ENCODE peak calls at places on chromosomes 12 and 14, in four cellular contexts. L, D, O and Q are unnamed samples.

GRCh38 chr12:46983959-46984833 is 95.2 kb upstream of the PCED1B start:
- DNase-seq in O (no peak), D (peak), L (peak), Q (no peak)

GRCh38 chr14:58629273-58629672 is 8.5 kb upstream of the DACT1 start:
- DNase-seq in O (no peak), D (no peak), L (no peak), Q (no peak)

GRCh38 chr12:118274066-118274465 is 98.6 kb downstream of the TAOK3 start:
- DNase-seq in O (no peak), D (no peak), L (no peak), Q (no peak)

GRCh38 chr12:57966536-57966935 is 25.2 kb downstream of the ATP23 start:
- DNase-seq in O (no peak), L (no peak), D (no peak), Q (no peak)

GRCh38 chr12:8035440-8036010 is 3.0 kb downstream of the FOXJ2 start:
- DNase-seq in D (peak), L (no peak), O (no peak), Q (no peak)

GRCh38 chr12:88188180-88188579 is 46.1 kb downstream of the TMTC3 start:
- DNase-seq in O (no peak), D (no peak), L (no peak), Q (no peak)

GRCh38 chr12:79121486-79121885 is 256.9 kb downstream of the SYT1 start:
- DNase-seq in L (no peak), O (no peak), D (peak), Q (no peak)

GRCh38 chr12:10501031-10501430 is 4.7 kb upstream of the EIF2S3B start:
- DNase-seq in L (no peak), O (peak), D (no peak), Q (no peak)

GRCh38 chr14:97162621-97163020 is 365.4 kb downstream of the VRK1 start:
- DNase-seq in L (no peak), D (no peak), O (no peak), Q (no peak)

GRCh38 chr12:112419269-112420133 is 754 bp downstream of the PTPN11 start:
- DNase-seq in O (peak), L (peak), D (peak), Q (peak)

GRCh38 chr12:119181944-119182343 is 3.2 kb downstream of the HSPB8 start:
- DNase-seq in O (no peak), D (no peak), L (no peak), Q (no peak)

GRCh38 chr12:32671930-32672785 is 6.9 kb upstream of the DNM1L start:
- DNase-seq in L (peak), O (peak), D (peak), Q (peak)

GRCh38 chr14:75430106-75430505 is 2.3 kb downstream of the JDP2 start:
- DNase-seq in L (no peak), O (no peak), D (no peak), Q (no peak)

GRCh38 chr14:75430526-75430925 is 2.7 kb downstream of the JDP2 start:
- DNase-seq in D (no peak), L (no peak), O (no peak), Q (no peak)

GRCh38 chr14:75431827-75432226 is 4.0 kb downstream of the JDP2 start:
- DNase-seq in L (no peak), D (no peak), O (no peak), Q (no peak)

GRCh38 chr14:75432406-75432805 is 4.6 kb downstream of the JDP2 start:
- DNase-seq in O (no peak), D (no peak), L (no peak), Q (no peak)

GRCh38 chr14:75431011-75431410 is 3.2 kb downstream of the JDP2 start:
- DNase-seq in D (no peak), O (no peak), L (no peak), Q (no peak)
- H3K4me3 ChIP-seq in D (no peak), O (peak), L (no peak), Q (peak)

DNA sequence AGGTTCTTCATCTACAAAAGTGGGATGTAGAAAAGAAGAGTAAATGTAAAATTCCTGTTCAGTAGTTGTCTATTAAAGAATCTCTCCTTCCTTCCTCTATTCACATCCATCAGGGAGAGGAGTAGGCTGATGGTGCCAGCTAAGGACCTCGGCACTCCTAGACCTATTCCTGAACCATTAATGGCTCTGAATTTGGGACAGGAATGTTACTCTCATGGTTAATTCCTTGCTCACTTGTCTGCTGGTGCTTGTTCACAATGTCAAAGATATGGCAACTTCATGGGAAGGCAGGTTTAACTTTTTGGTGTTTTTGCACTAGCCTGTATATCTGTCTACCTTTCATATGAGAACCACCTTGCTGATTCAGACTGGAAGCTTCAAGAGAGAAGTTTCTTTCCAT is 206.6 kb downstream of the DAD1 start:
- DNase-seq in D (no peak), O (no peak), L (no peak), Q (no peak)
- H3K4me3 ChIP-seq in D (no peak), O (no peak), L (no peak), Q (no peak)

GRCh38 chr14:88535149-88535548 is 19.7 kb downstream of the PTPN21 start:
- DNase-seq in L (no peak), D (peak), O (no peak), Q (no peak)

GRCh38 chr14:88535813-88536212 is 19.0 kb downstream of the PTPN21 start:
- DNase-seq in O (no peak), D (no peak), L (no peak), Q (no peak)

GRCh38 chr14:88533203-88533602 is 21.6 kb downstream of the PTPN21 start:
- DNase-seq in D (no peak), O (no peak), L (no peak), Q (no peak)
- H3K4me3 ChIP-seq in D (no peak), O (no peak), L (no peak), Q (no peak)

GRCh38 chr14:52619692-52620091 is 67.1 kb downstream of the GPR137C start:
- DNase-seq in L (no peak), O (no peak), D (no peak), Q (no peak)
- H3K4me3 ChIP-seq in L (no peak), O (no peak), D (no peak), Q (no peak)

GRCh38 chr12:98402671-98403070 is 112.7 kb upstream of the TMPO start:
- DNase-seq in L (no peak), O (no peak), D (no peak), Q (no peak)
- H3K4me3 ChIP-seq in L (no peak), O (no peak), D (no peak), Q (no peak)